ENCODE peak calls at places on chromosomes 4 and X, in six cellular contexts. P is fibroblast of lung, L is trophoblast cell, U is K562, M is neuronal stem cell, X is mammary epithelial cell. K is an unnamed sample. For H3K9me3, the result is how much of the 10 kb centered on the place peaks cover.

GRCh38 chr4:2534904-2535385 is 1.5 kb upstream of the FAM193A start:
- DNase-seq in U (no peak), M (no peak), L (no peak), P (peak), X (no peak), K (no peak)

GRCh38 chrX:101602077-101602476 is 15.7 kb downstream of the ARMCX6 start:
- DNase-seq in P (peak), X (no peak), M (no peak), U (no peak), L (no peak), K (no peak)

GRCh38 chr4:169027663-169028062 is 17.6 kb upstream of the CBR4 start:
- DNase-seq in L (no peak), M (no peak), X (no peak), P (no peak), U (no peak), K (no peak)

GRCh38 chr4:66571145-66571544 is 900.9 kb upstream of the EPHA5 start:
- DNase-seq in L (no peak), U (no peak), X (no peak), M (no peak), P (no peak), K (no peak)

GRCh38 chrX:96707829-96708228 is 23.2 kb downstream of the DIAPH2 start:
- DNase-seq in M (no peak), X (no peak), U (no peak), P (no peak), L (no peak), K (no peak)

GRCh38 chrX:24672701-24673190 is 21.0 kb upstream of the POLA1 start:
- DNase-seq in L (peak), P (no peak), X (no peak), U (no peak), M (peak), K (no peak)

GRCh38 chr4:148229798-148230197 is 212.4 kb downstream of the NR3C2 start:
- DNase-seq in U (no peak), X (no peak), M (no peak), L (no peak), P (no peak), K (no peak)

GRCh38 chrX:22060451-22060940 is 28.4 kb downstream of the PHEX start:
- DNase-seq in P (peak), L (peak), M (no peak), X (peak), U (no peak), K (no peak)

GRCh38 chr4:8644461-8644891 is 51.9 kb downstream of the CPZ start:
- DNase-seq in M (no peak), L (no peak), X (no peak), U (no peak), P (no peak), K (no peak)

GRCh38 chrX:140572724-140573123 is 67.9 kb upstream of the SOX3 start:
- DNase-seq in M (peak), P (peak), X (peak), U (peak), L (no peak), K (peak)

GRCh38 chr4:79331126-79331876 is 5.4 kb upstream of the NAA11 start:
- DNase-seq in P (peak), M (no peak), L (no peak), X (no peak), U (no peak), K (peak)

GRCh38 chrX:150506020-150506419 is 62.4 kb upstream of the MTM1 start:
- DNase-seq in U (no peak), M (no peak), L (no peak), P (no peak), X (no peak), K (no peak)

GRCh38 chr4:82139287-82139686 is 234.5 kb downstream of the HNRNPD start:
- DNase-seq in X (no peak), U (no peak), L (no peak), M (no peak), P (no peak), K (no peak)

GRCh38 chr4:99848576-99848975 is 31.9 kb downstream of the DAPP1 start:
- DNase-seq in P (no peak), L (no peak), X (no peak), M (no peak), U (no peak), K (peak)

GRCh38 chr4:87058272-87059073 is 123.7 kb downstream of the AFF1 start:
- DNase-seq in X (peak), M (no peak), L (peak), U (peak), P (no peak), K (no peak)

GRCh38 chr4:7647932-7648812 is 213.4 kb upstream of the PSAPL1 start:
- DNase-seq in P (peak), L (peak), X (no peak), M (no peak), U (peak), K (no peak)

GRCh38 chrX:29466441-29466840 is 748.9 kb upstream of the MAGEB2 start:
- DNase-seq in M (no peak), U (no peak), L (no peak), X (no peak), P (peak), K (no peak)

GRCh38 chr4:153332936-153333335 is 11.6 kb upstream of the MND1 start:
- DNase-seq in M (no peak), X (no peak), P (no peak), L (no peak), U (no peak), K (no peak)

GRCh38 chrX:119488749-119489148 is 20.5 kb downstream of the SLC25A5 start:
- DNase-seq in L (peak), P (peak), M (no peak), X (no peak), U (peak), K (peak)

GRCh38 chrX:16528620-16529019 is 121.3 kb upstream of the S100G start:
- DNase-seq in P (no peak), X (no peak), U (no peak), L (no peak), M (no peak), K (no peak)

GRCh38 chr4:142567620-142568451 is 278.3 kb downstream of the INPP4B start:
- DNase-seq in M (peak), L (no peak), U (no peak), P (peak), X (peak), K (peak)

GRCh38 chr4:47425628-47426027 is 37.9 kb downstream of the COMMD8 start:
- DNase-seq in M (no peak), U (no peak), P (no peak), X (no peak), L (no peak), K (no peak)

GRCh38 chrX:152907084-152907651 is 9.3 kb downstream of the ZNF185 start:
- DNase-seq in X (no peak), L (no peak), U (peak), M (peak), P (peak), K (no peak)

GRCh38 chr4:8281519-8282133 is 12.1 kb downstream of the HTRA3 start:
- DNase-seq in U (no peak), X (no peak), L (no peak), P (peak), M (no peak), K (no peak)

GRCh38 chr4:168919706-168920324 is 90.2 kb downstream of the CBR4 start:
- DNase-seq in U (no peak), M (no peak), P (no peak), X (no peak), L (no peak), K (no peak)

GRCh38 chrX:46573896-46574336 is 351 bp downstream of the CHST7 start:
- DNase-seq in L (no peak), U (no peak), X (peak), M (peak), P (peak), K (peak)

GRCh38 chr4:47623916-47624554 is 139.0 kb downstream of the ATP10D start:
- DNase-seq in M (no peak), U (no peak), L (no peak), P (no peak), X (peak), K (no peak)

GRCh38 chr4:109872065-109872464 is 24.2 kb downstream of the LRIT3 start:
- DNase-seq in U (no peak), L (no peak), M (no peak), X (no peak), P (no peak), K (no peak)

GRCh38 chrX:42577936-42578335 is 200.0 kb downstream of the PPP1R2C start:
- DNase-seq in P (no peak), X (no peak), L (no peak), M (no peak), U (no peak), K (peak)

GRCh38 chrX:3252744-3253143 is 93.7 kb downstream of the MXRA5 start:
- DNase-seq in P (no peak), M (no peak), L (no peak), U (no peak), X (no peak), K (peak)

GRCh38 chrX:96576358-96576757 is 108.3 kb upstream of the DIAPH2 start:
- DNase-seq in U (no peak), X (no peak), L (no peak), M (no peak), P (peak), K (no peak)

GRCh38 chr4:154376461-154376860 is 115.1 kb downstream of the DCHS2 start:
- DNase-seq in U (no peak), P (no peak), L (no peak), X (no peak), M (no peak), K (no peak)

DNA sequence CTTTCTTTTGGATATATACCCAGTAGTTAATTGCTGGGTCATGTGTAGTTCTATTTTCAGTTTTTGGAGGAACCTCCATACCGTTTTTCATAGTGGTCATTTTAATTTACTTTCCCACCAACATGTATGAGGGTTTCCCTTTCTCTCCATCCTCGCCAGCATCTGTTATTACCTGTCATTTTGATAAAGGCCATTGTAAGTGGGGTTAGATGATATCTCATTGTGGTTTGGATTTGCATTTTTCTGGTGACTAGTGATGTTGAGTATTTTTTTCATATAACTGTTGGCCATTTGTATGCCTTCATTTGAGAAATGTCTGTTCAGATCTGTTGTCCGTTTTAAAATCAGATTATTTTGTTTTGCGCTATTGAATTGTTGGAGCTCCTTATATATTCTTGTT is 28.8 kb upstream of the CXCL2 start:
- DNase-seq in P (no peak), U (no peak), L (no peak), X (no peak), M (no peak), K (no peak)
- H2AFZ ChIP-seq in P (no peak), U (no peak), L (no peak), X (no peak), M (no peak), K (no peak)

GRCh38 chr4:190014771-190015537 is 12.1 kb downstream of the FRG2 start:
- DNase-seq in U (peak), L (no peak), X (no peak), M (no peak), P (no peak), K (no peak)
- H3K9me3 ChIP-seq in U (under half), L (under half), X (under half), M (under half), P (under half), K (under half)

DNA sequence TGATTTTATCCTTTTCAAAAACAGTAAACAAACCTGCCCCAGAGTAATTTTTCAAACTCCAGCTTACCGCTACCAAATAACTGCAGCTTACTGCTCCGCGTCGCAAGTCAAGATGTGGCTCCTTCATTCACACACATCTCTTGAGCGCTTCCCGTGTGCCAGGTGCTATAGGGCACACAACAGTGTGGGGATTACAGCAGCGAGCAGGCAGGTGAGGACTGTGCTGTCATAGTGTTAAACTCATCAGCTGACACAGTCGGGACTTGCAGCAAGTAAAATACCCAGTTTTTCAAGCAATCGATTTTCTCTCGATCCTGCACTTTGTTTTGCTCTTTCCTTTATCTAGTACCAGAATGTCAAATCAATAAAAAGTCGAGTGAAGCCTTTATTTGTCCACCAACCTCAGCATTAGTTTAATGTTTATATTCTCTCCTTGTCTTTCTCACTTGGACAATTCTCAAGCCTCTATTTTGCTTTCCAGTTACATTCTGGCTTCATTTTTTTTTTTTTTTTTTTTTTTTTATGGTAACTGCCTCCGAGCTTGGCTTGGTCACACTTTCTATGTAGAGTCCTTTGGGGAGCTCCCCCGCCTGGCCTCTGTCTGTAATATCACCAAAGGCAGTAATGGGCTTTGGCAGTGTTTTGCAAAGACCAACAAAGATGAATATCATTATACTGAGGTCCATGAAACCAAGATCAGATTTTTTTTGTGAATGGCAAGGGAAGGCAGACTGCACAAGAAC is 8.3 kb upstream of the ASB5 start:
- DNase-seq in U (peak), L (peak), M (peak), X (peak), P (peak), K (peak)
- H2AFZ ChIP-seq in U (peak), L (peak), M (peak), X (no peak), P (peak), K (no peak)

GRCh38 chrX:57445046-57445445 is 146.8 kb upstream of the ZXDB start:
- DNase-seq in U (no peak), X (peak), P (no peak), M (no peak), L (peak), K (no peak)
- H3K9me3 ChIP-seq in U (under half), X (under half), P (under half), M (under half), L (under half), K (under half)

GRCh38 chr4:6560416-6561172 is 14.4 kb upstream of the MAN2B2 start:
- DNase-seq in M (no peak), P (peak), U (no peak), X (no peak), L (no peak), K (no peak)

GRCh38 chr4:6561706-6562371 is 13.2 kb upstream of the MAN2B2 start:
- DNase-seq in X (no peak), U (no peak), M (no peak), L (no peak), P (peak), K (no peak)

GRCh38 chr4:6561173-6561516 is 13.8 kb upstream of the MAN2B2 start:
- DNase-seq in X (no peak), U (no peak), P (peak), M (no peak), L (no peak), K (no peak)

GRCh38 chr4:6563935-6564645 is 10.9 kb upstream of the MAN2B2 start:
- DNase-seq in M (no peak), L (no peak), X (no peak), P (no peak), U (no peak), K (no peak)

DNA sequence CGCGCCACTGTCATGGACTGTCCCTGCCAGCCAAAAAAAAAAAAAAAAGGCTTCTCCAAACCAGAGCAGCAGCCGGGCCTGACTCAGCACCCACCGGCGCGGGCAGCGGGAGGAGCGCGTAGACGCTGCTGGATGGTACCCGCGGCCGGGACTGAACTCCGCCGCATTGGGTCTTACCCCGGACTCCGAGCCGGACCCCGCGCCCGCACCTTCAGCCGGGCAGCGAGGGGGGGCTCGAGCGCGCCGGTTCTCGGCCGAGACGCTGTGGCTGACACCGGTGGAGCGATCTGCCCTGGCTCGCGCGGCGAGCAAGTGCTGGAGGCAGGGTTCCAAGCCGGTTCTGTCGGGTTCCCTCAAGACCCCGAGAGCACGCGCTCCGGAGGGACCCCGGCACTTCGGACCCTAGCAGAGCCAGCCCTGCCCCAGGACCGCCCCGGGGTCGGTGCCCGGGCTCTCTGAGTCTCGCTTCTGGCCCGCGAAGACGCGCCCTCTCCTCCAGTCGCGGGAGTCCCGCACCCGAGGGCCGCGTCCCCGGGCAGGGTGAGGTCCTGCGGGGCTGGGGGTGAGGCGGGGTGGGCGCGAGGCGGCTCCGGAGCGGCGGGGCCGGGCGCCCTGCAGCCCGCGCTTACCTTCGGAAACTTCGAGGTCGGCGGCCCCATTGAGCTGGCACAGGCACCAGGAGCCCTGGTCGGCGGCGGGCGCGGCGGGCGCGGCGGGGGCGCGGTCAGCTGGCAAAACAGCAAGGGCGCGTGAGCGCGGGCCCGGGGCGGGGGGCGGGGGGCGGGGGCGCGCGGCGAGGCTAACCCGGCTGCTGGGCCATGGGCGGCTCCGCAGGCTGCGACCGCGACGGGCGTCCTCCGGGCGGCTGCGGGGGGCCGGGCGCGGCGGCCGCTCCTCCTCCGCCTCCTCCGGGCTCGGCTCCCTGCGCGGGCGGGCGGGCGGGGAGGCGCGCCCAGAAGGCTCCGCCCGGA is 11.8 kb upstream of the MAN2B2 start:
- DNase-seq in X (peak), M (no peak), P (peak), L (peak), U (peak), K (no peak)
- H2AFZ ChIP-seq in X (peak), M (peak), P (no peak), L (no peak), U (no peak), K (no peak)

GRCh38 chrX:68750316-68750715 is 78.5 kb upstream of the EFNB1 start:
- DNase-seq in P (no peak), U (no peak), X (no peak), L (no peak), M (no peak), K (no peak)

GRCh38 chrX:68746988-68747387 is 81.8 kb upstream of the EFNB1 start:
- DNase-seq in U (no peak), P (no peak), X (no peak), L (no peak), M (no peak), K (no peak)

GRCh38 chrX:68749426-68749825 is 79.4 kb upstream of the EFNB1 start:
- DNase-seq in M (no peak), L (no peak), U (no peak), P (no peak), X (no peak), K (no peak)

GRCh38 chrX:68751372-68751771 is 77.4 kb upstream of the EFNB1 start:
- DNase-seq in U (no peak), P (no peak), M (no peak), L (no peak), X (no peak), K (no peak)

DNA sequence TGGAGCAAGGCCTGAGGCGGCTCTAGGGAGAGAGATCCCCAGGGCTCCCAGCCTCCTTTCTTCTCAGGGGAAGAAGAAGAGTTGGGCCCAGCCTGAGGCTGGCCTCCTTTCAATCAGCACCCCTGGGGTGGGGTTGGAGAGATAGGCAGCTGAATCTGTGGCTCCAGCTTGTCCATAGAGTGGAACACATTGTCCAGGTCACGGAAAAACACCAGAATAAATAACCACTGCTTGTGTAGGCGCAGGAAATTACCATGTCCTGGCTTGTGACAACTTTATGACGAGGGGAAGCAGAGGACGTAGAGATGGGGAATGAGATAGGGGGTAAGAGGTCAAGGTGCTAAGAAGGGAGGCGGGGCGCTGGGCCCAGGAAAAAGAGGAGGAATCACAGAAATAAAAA is 80.8 kb upstream of the EFNB1 start:
- DNase-seq in U (no peak), L (no peak), M (no peak), P (no peak), X (no peak), K (no peak)
- H3K9me3 ChIP-seq in U (under half), L (under half), M (under half), P (under half), X (under half), K (under half)

DNA sequence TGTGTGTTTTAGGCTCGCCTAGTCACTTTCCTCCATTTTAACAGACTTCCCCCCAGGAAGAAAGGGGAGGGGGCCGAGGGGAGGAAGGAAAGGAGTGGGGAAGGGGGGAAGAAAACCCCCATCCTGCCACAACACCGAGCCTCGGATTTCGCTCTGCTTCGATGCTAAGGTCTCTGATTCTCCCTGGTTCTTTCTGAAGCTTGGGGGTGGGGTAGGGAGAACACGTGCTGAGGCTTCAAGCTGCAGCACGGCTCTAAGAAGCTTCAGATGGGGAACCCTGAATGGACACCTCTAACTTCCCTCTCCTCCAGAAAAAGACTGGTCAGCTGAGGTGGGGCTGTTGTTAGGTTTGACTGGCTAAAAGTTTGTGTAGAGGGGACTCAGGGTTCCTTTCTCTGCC is 61.8 kb downstream of the RHOH start:
- DNase-seq in X (no peak), M (no peak), U (no peak), L (no peak), P (no peak), K (no peak)
- H2AFZ ChIP-seq in X (peak), M (peak), U (peak), L (no peak), P (no peak), K (no peak)

DNA sequence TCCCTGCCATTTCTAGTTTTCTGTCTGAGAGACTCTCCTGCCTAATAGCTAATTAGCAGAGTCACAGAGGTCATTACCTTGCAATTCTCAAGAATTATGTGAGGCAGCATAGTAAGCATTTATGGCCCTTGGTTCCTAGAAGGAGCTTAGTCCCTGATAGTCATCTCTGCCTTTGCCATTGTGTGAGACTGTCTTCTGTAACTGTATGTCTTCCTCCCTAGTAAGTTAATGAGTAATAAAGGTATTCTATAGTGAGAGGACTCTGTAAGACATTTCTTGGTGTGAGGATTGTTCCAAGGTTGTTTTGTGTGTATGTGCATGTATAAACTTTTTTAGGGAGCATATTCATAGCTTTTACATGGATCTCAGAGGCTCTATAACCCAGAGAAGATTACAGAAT is 108.8 kb downstream of the AR start:
- DNase-seq in U (no peak), L (no peak), P (no peak), M (no peak), X (no peak), K (no peak)
- H3K9me3 ChIP-seq in U (under half), L (under half), P (under half), M (under half), X (under half), K (under half)